ENCODE peak calls at places on chromosomes 7 and 10, in six cellular contexts. One of them, this sample, is unnamed.

GRCh38 chr7:142873281-142873784 is 12.2 kb downstream of the TRPV6 start:
- DNase-seq in HFFc6: no peak
- DNase-seq in CD8-positive, alpha-beta T cell: no peak
- DNase-seq in stimulated activated CD8-positive, alpha-beta memory T cell treated with anti-CD3 and anti-CD28 coated beads, Interleukin-4, amount 100 ng/mL, for 4 hours: no peak
- DNase-seq in AG20443: no peak
- DNase-seq in mesothelial cell of epicardium: no peak
- DNase-seq in this sample: peak

GRCh38 chr7:37756797-37757551 is 73.4 kb downstream of the GPR141 start:
- DNase-seq in HFFc6: no peak
- DNase-seq in CD8-positive, alpha-beta T cell: no peak
- DNase-seq in stimulated activated CD8-positive, alpha-beta memory T cell treated with anti-CD3 and anti-CD28 coated beads, Interleukin-4, amount 100 ng/mL, for 4 hours: no peak
- DNase-seq in AG20443: no peak
- DNase-seq in mesothelial cell of epicardium: no peak
- DNase-seq in this sample: no peak

GRCh38 chr7:73971315-73971700 is 56.7 kb upstream of the ELN start:
- DNase-seq in HFFc6: no peak
- DNase-seq in CD8-positive, alpha-beta T cell: no peak
- DNase-seq in stimulated activated CD8-positive, alpha-beta memory T cell treated with anti-CD3 and anti-CD28 coated beads, Interleukin-4, amount 100 ng/mL, for 4 hours: no peak
- DNase-seq in AG20443: no peak
- DNase-seq in mesothelial cell of epicardium: no peak
- DNase-seq in this sample: no peak

GRCh38 chr7:24576171-24577052 is 3.2 kb downstream of the PALS2 start:
- DNase-seq in HFFc6: peak
- DNase-seq in CD8-positive, alpha-beta T cell: no peak
- DNase-seq in stimulated activated CD8-positive, alpha-beta memory T cell treated with anti-CD3 and anti-CD28 coated beads, Interleukin-4, amount 100 ng/mL, for 4 hours: no peak
- DNase-seq in AG20443: peak
- DNase-seq in mesothelial cell of epicardium: no peak
- DNase-seq in this sample: no peak

GRCh38 chr10:21519981-21520436 is 5.5 kb downstream of the SKIDA1 start:
- DNase-seq in HFFc6: peak
- DNase-seq in CD8-positive, alpha-beta T cell: no peak
- DNase-seq in stimulated activated CD8-positive, alpha-beta memory T cell treated with anti-CD3 and anti-CD28 coated beads, Interleukin-4, amount 100 ng/mL, for 4 hours: no peak
- DNase-seq in AG20443: peak
- DNase-seq in mesothelial cell of epicardium: no peak
- DNase-seq in this sample: no peak

GRCh38 chr7:78124221-78124620 is 325.6 kb downstream of the PHTF2 start:
- DNase-seq in HFFc6: no peak
- DNase-seq in CD8-positive, alpha-beta T cell: no peak
- DNase-seq in stimulated activated CD8-positive, alpha-beta memory T cell treated with anti-CD3 and anti-CD28 coated beads, Interleukin-4, amount 100 ng/mL, for 4 hours: no peak
- DNase-seq in AG20443: no peak
- DNase-seq in mesothelial cell of epicardium: no peak
- DNase-seq in this sample: no peak

GRCh38 chr10:1299041-1299726 is 243.0 kb downstream of the WDR37 start:
- DNase-seq in HFFc6: no peak
- DNase-seq in CD8-positive, alpha-beta T cell: no peak
- DNase-seq in stimulated activated CD8-positive, alpha-beta memory T cell treated with anti-CD3 and anti-CD28 coated beads, Interleukin-4, amount 100 ng/mL, for 4 hours: no peak
- DNase-seq in AG20443: no peak
- DNase-seq in mesothelial cell of epicardium: no peak
- DNase-seq in this sample: no peak

GRCh38 chr7:155808551-155809331 is 3.5 kb downstream of the SHH start:
- DNase-seq in HFFc6: no peak
- DNase-seq in CD8-positive, alpha-beta T cell: no peak
- DNase-seq in stimulated activated CD8-positive, alpha-beta memory T cell treated with anti-CD3 and anti-CD28 coated beads, Interleukin-4, amount 100 ng/mL, for 4 hours: no peak
- DNase-seq in AG20443: no peak
- DNase-seq in mesothelial cell of epicardium: no peak
- DNase-seq in this sample: no peak

GRCh38 chr7:18494821-18495408 is 634 bp upstream of the HDAC9 start:
- DNase-seq in HFFc6: peak
- DNase-seq in CD8-positive, alpha-beta T cell: no peak
- DNase-seq in stimulated activated CD8-positive, alpha-beta memory T cell treated with anti-CD3 and anti-CD28 coated beads, Interleukin-4, amount 100 ng/mL, for 4 hours: no peak
- DNase-seq in AG20443: peak
- DNase-seq in mesothelial cell of epicardium: no peak
- DNase-seq in this sample: no peak

GRCh38 chr10:58868736-58869435 is 307.6 kb upstream of the PHYHIPL start:
- DNase-seq in HFFc6: peak
- DNase-seq in CD8-positive, alpha-beta T cell: no peak
- DNase-seq in stimulated activated CD8-positive, alpha-beta memory T cell treated with anti-CD3 and anti-CD28 coated beads, Interleukin-4, amount 100 ng/mL, for 4 hours: no peak
- DNase-seq in AG20443: no peak
- DNase-seq in mesothelial cell of epicardium: no peak
- DNase-seq in this sample: no peak

GRCh38 chr10:36555036-36555435 is 570.4 kb upstream of the ANKRD30A start:
- DNase-seq in HFFc6: no peak
- DNase-seq in CD8-positive, alpha-beta T cell: no peak
- DNase-seq in stimulated activated CD8-positive, alpha-beta memory T cell treated with anti-CD3 and anti-CD28 coated beads, Interleukin-4, amount 100 ng/mL, for 4 hours: no peak
- DNase-seq in AG20443: no peak
- DNase-seq in mesothelial cell of epicardium: no peak
- DNase-seq in this sample: no peak

GRCh38 chr7:105429746-105430612 is 41.3 kb upstream of the SRPK2 start:
- DNase-seq in HFFc6: peak
- DNase-seq in CD8-positive, alpha-beta T cell: peak
- DNase-seq in stimulated activated CD8-positive, alpha-beta memory T cell treated with anti-CD3 and anti-CD28 coated beads, Interleukin-4, amount 100 ng/mL, for 4 hours: no peak
- DNase-seq in AG20443: peak
- DNase-seq in mesothelial cell of epicardium: no peak
- DNase-seq in this sample: peak

GRCh38 chr7:7254908-7255307 is 72.6 kb downstream of the C1GALT1 start:
- DNase-seq in HFFc6: no peak
- DNase-seq in CD8-positive, alpha-beta T cell: no peak
- DNase-seq in stimulated activated CD8-positive, alpha-beta memory T cell treated with anti-CD3 and anti-CD28 coated beads, Interleukin-4, amount 100 ng/mL, for 4 hours: no peak
- DNase-seq in AG20443: no peak
- DNase-seq in mesothelial cell of epicardium: no peak
- DNase-seq in this sample: no peak

GRCh38 chr10:79399242-79399831 is 46.1 kb downstream of the ZCCHC24 start:
- DNase-seq in HFFc6: peak
- DNase-seq in CD8-positive, alpha-beta T cell: no peak
- DNase-seq in stimulated activated CD8-positive, alpha-beta memory T cell treated with anti-CD3 and anti-CD28 coated beads, Interleukin-4, amount 100 ng/mL, for 4 hours: no peak
- DNase-seq in AG20443: peak
- DNase-seq in mesothelial cell of epicardium: peak
- DNase-seq in this sample: no peak

GRCh38 chr7:144484445-144484844 is 81.0 kb upstream of the NOBOX start:
- DNase-seq in HFFc6: no peak
- DNase-seq in CD8-positive, alpha-beta T cell: no peak
- DNase-seq in stimulated activated CD8-positive, alpha-beta memory T cell treated with anti-CD3 and anti-CD28 coated beads, Interleukin-4, amount 100 ng/mL, for 4 hours: no peak
- DNase-seq in AG20443: no peak
- DNase-seq in mesothelial cell of epicardium: no peak
- DNase-seq in this sample: no peak

GRCh38 chr10:17859492-17860156 is 50.5 kb downstream of the MRC1 start:
- DNase-seq in HFFc6: no peak
- DNase-seq in CD8-positive, alpha-beta T cell: no peak
- DNase-seq in stimulated activated CD8-positive, alpha-beta memory T cell treated with anti-CD3 and anti-CD28 coated beads, Interleukin-4, amount 100 ng/mL, for 4 hours: no peak
- DNase-seq in AG20443: no peak
- DNase-seq in mesothelial cell of epicardium: no peak
- DNase-seq in this sample: no peak

GRCh38 chr7:110600983-110601382 is 489.9 kb upstream of the LRRN3 start:
- DNase-seq in HFFc6: no peak
- DNase-seq in CD8-positive, alpha-beta T cell: no peak
- DNase-seq in stimulated activated CD8-positive, alpha-beta memory T cell treated with anti-CD3 and anti-CD28 coated beads, Interleukin-4, amount 100 ng/mL, for 4 hours: no peak
- DNase-seq in AG20443: no peak
- DNase-seq in mesothelial cell of epicardium: no peak
- DNase-seq in this sample: no peak

GRCh38 chr10:84296071-84296981 is 32.1 kb upstream of the CCSER2 start:
- DNase-seq in HFFc6: peak
- DNase-seq in CD8-positive, alpha-beta T cell: no peak
- DNase-seq in stimulated activated CD8-positive, alpha-beta memory T cell treated with anti-CD3 and anti-CD28 coated beads, Interleukin-4, amount 100 ng/mL, for 4 hours: no peak
- DNase-seq in AG20443: peak
- DNase-seq in mesothelial cell of epicardium: no peak
- DNase-seq in this sample: no peak

GRCh38 chr7:119472398-119473038 is 800.5 kb upstream of the KCND2 start:
- DNase-seq in HFFc6: no peak
- DNase-seq in CD8-positive, alpha-beta T cell: no peak
- DNase-seq in stimulated activated CD8-positive, alpha-beta memory T cell treated with anti-CD3 and anti-CD28 coated beads, Interleukin-4, amount 100 ng/mL, for 4 hours: no peak
- DNase-seq in AG20443: no peak
- DNase-seq in mesothelial cell of epicardium: no peak
- DNase-seq in this sample: no peak

This sample was measured in activated naive CD4-positive, alpha-beta T cell treated with Interleukin-2 at 50 U/mL for 16 hours.